ENCODE peak calls at places on chromosomes 2 and 18, in five cellular contexts. S is colonic mucosa, G is heart right ventricle, O is fibroblast of lung, R is stomach. E is an unnamed sample.

GRCh38 chr2:48531141-48531648 is 1.2 kb downstream of the STON1 start:
- DNase-seq in S (peak; percentile 33), G (no peak), O (peak; percentile 62), R (no peak), E (no peak)

GRCh38 chr18:55224086-55224625 is 264.9 kb upstream of the CCDC68 start:
- DNase-seq in S (no peak), G (no peak), O (peak; percentile 38), R (no peak), E (no peak)

GRCh38 chr2:176126929-176127768 is 2.4 kb upstream of the HOXD8 start:
- DNase-seq in S (peak; percentile 78), G (peak; percentile 39), O (peak; percentile 73), R (peak; percentile 74), E (no peak)

GRCh38 chr2:27977623-27978312 is 87.2 kb downstream of the BABAM2 start:
- DNase-seq in S (no peak), G (no peak), O (peak; percentile 94), R (no peak), E (no peak)

GRCh38 chr18:63157293-63158011 is 162.1 kb downstream of the BCL2 start:
- DNase-seq in S (no peak), G (no peak), O (no peak), R (no peak), E (no peak)

GRCh38 chr2:69465513-69466456 is 28.6 kb upstream of the NFU1 start:
- DNase-seq in S (no peak), G (peak; percentile 67), O (no peak), R (no peak), E (no peak)

GRCh38 chr2:210188755-210189154 is 17.5 kb upstream of the KANSL1L start:
- DNase-seq in S (no peak), G (no peak), O (no peak), R (no peak), E (no peak)

GRCh38 chr2:231306791-231307440 is 88.6 kb upstream of the B3GNT7 start:
- DNase-seq in S (peak; percentile 58), G (no peak), O (no peak), R (no peak), E (peak; percentile 72)

GRCh38 chr2:15943378-15943851 is 3.1 kb downstream of the MYCN start:
- DNase-seq in S (peak; percentile 37), G (no peak), O (no peak), R (peak; percentile 47), E (no peak)

GRCh38 chr18:8301427-8302172 is 307.6 kb upstream of the RAB12 start:
- DNase-seq in S (no peak), G (no peak), O (peak; percentile 44), R (peak; percentile 60), E (no peak)

GRCh38 chr2:241217320-241218031 is 29.0 kb downstream of the ANO7 start:
- DNase-seq in S (peak; percentile 60), G (peak; percentile 69), O (peak; percentile 75), R (peak; percentile 72), E (no peak)

GRCh38 chr2:25339791-25340339 is 1.9 kb downstream of the DNMT3A start:
- DNase-seq in S (peak; percentile 68), G (no peak), O (no peak), R (peak; percentile 51), E (no peak)

GRCh38 chr2:44964704-44965343 is 23.3 kb downstream of the SIX3 start:
- DNase-seq in S (no peak), G (no peak), O (no peak), R (no peak), E (no peak)

GRCh38 chr2:236172866-236173733 is 4.9 kb upstream of the GBX2 start:
- DNase-seq in S (no peak), G (no peak), O (no peak), R (no peak), E (no peak)

GRCh38 chr2:239312741-239313246 is 88.0 kb downstream of the HDAC4 start:
- DNase-seq in S (peak; percentile 18), G (no peak), O (no peak), R (peak; percentile 21), E (peak; percentile 85)

GRCh38 chr2:187174582-187174981 is 273.5 kb downstream of the CALCRL start:
- DNase-seq in S (no peak), G (no peak), O (no peak), R (no peak), E (no peak)
- TF ChIP-seq CTCF in S (no peak), G (no peak), O (peak; percentile 28), R (no peak), E (no peak)

GRCh38 chr2:40343904-40344303 is 108.0 kb downstream of the SLC8A1 start:
- DNase-seq in S (no peak), G (no peak), O (peak; percentile 52), R (no peak), E (no peak)
- H3K4me1 ChIP-seq in S (no peaks in the 10 kb centered on the region), G (peaks cover 42% of the 10 kb centered on the region), O (peaks cover 18% of the 10 kb centered on the region), R (peaks cover 21% of the 10 kb centered on the region), E (no peaks in the 10 kb centered on the region)

GRCh38 chr18:60163622-60164021 is 209.0 kb downstream of the MC4R start:
- DNase-seq in S (no peak), G (no peak), O (no peak), R (no peak), E (no peak)

GRCh38 chr18:60157810-60158209 is 214.8 kb downstream of the MC4R start:
- DNase-seq in S (no peak), G (no peak), O (no peak), R (no peak), E (no peak)

DNA sequence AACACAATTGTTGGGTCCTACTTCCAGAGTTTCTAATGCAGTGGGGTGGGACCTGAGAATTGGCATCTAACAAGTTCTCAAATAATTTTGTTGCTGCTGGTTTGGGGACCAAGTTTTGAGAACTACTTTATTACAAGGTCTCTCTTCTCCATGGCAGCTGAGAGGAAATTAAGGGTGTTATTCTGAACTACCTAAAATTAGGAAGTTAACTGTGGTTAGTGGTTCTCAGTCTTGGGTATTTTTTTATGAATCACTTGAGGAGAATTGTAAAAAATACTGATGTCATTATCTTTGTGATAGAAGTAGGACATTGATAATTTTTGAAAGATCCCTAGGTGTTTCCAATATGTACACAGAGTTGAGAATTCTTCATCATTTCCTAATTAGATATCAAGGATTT is 210.2 kb downstream of the MC4R start:
- DNase-seq in S (no peak), G (no peak), O (no peak), R (no peak), E (no peak)
- H3K9me3 ChIP-seq in S (no peaks in the 10 kb centered on the region), G (no peaks in the 10 kb centered on the region), O (no peaks in the 10 kb centered on the region), R (no peaks in the 10 kb centered on the region), E (no peaks in the 10 kb centered on the region)

GRCh38 chr2:9846554-9846953 is 3.3 kb downstream of the TAF1B start:
- DNase-seq in S (no peak), G (no peak), O (peak; percentile 19), R (no peak), E (no peak)

GRCh38 chr2:9844581-9844980 is 1.3 kb downstream of the TAF1B start:
- DNase-seq in S (no peak), G (no peak), O (peak; percentile 46), R (no peak), E (no peak)

GRCh38 chr2:9844036-9844483 is 786 bp downstream of the TAF1B start:
- DNase-seq in S (no peak), G (no peak), O (peak; percentile 59), R (no peak), E (no peak)

GRCh38 chr2:9842487-9843228 is 616 bp upstream of the TAF1B start:
- DNase-seq in S (no peak), G (no peak), O (no peak), R (no peak), E (no peak)

DNA sequence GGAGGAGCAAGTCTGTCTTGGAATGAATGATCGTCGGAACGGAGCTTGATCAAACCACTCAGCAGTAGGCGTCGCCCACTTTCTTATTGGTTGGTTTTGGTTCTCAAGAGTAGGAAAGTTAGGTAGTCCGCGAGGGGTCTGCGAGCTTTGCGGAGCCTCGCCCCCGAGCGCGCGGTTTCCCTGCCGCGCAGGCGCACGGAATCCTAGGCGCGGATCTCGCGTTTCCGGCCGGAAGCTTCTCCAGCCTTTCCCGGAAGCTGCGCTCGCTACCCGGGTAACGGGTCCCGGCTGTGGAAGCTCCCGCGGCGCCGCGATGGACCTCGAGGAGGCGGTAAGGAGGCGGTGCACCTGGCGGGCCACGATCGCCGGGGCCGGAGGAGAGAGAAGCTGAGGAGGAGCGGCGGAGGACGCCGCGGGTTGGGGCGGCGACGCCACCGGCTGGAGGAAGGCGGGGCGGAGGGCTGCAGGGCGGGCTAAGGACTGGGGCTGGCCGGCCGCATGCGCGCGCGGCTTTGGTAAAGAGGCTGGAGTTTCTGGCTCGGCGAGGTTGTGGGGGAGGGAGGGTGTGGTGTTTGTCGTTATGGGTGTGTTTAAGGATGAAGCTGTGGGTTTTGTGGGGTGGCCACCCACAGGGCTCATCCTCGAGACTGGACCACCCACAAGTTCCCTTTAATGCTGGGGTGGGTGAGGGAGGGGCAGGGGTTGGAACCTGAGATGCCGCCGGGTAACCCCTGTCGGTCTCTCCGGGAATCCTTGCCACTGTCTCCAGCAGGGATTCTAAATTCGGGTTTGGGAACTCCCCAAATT is at the start of gene TAF1B:
- DNase-seq in S (peak; percentile 92), G (peak; percentile 88), O (peak; percentile 92), R (peak; percentile 81), E (no peak)
- TF ChIP-seq CTCF in S (no peak), G (peak; percentile 22), O (peak; percentile 21), R (no peak), E (no peak)

GRCh38 chr2:54808642-54809041 is 85.2 kb downstream of the EML6 start:
- DNase-seq in S (no peak), G (no peak), O (peak; percentile 8), R (no peak), E (no peak)
- H3K4me1 ChIP-seq in S (no peaks in the 10 kb centered on the region), G (no peaks in the 10 kb centered on the region), O (no peaks in the 10 kb centered on the region), R (no peaks in the 10 kb centered on the region), E (no peaks in the 10 kb centered on the region)

E was measured in vagina.